ENCODE peak calls at places on chromosomes 13 and 19, in eight cellular contexts. One of them, this sample, is unnamed. For H3K4me1, the result is how much of the 10 kb centered on the place peaks cover.

GRCh38 chr19:52286256-52286655 is 10.7 kb upstream of the ZNF480 start:
- DNase-seq in neural progenitor cell: no peak
- DNase-seq in upper lobe of right lung: no peak
- DNase-seq in CD4-positive, CD25-positive, alpha-beta regulatory T cell: no peak
- DNase-seq in CD8-positive, alpha-beta T cell: no peak
- DNase-seq in thoracic aorta: no peak
- DNase-seq in pancreas: no peak
- DNase-seq in A549: no peak
- DNase-seq in this sample: no peak

GRCh38 chr19:40502081-40502480 is 35.3 kb downstream of the SPTBN4 start:
- DNase-seq in neural progenitor cell: no peak
- DNase-seq in A549: no peak
- DNase-seq in thoracic aorta: no peak
- DNase-seq in CD8-positive, alpha-beta T cell: no peak
- DNase-seq in upper lobe of right lung: no peak
- DNase-seq in CD4-positive, CD25-positive, alpha-beta regulatory T cell: no peak
- DNase-seq in pancreas: no peak
- DNase-seq in this sample: no peak

GRCh38 chr13:73193541-73193940 is 134.7 kb downstream of the KLF5 start:
- DNase-seq in CD4-positive, CD25-positive, alpha-beta regulatory T cell: no peak
- DNase-seq in upper lobe of right lung: no peak
- DNase-seq in thoracic aorta: no peak
- DNase-seq in A549: no peak
- DNase-seq in pancreas: no peak
- DNase-seq in neural progenitor cell: no peak
- DNase-seq in CD8-positive, alpha-beta T cell: no peak
- DNase-seq in this sample: no peak

GRCh38 chr13:112980441-112980840 is 11.4 kb downstream of the MCF2L start:
- DNase-seq in CD4-positive, CD25-positive, alpha-beta regulatory T cell: no peak
- DNase-seq in upper lobe of right lung: no peak
- DNase-seq in neural progenitor cell: no peak
- DNase-seq in thoracic aorta: no peak
- DNase-seq in CD8-positive, alpha-beta T cell: no peak
- DNase-seq in pancreas: no peak
- DNase-seq in A549: no peak
- DNase-seq in this sample: no peak

GRCh38 chr19:10964903-10965302 is 4.1 kb downstream of the SMARCA4 start:
- DNase-seq in upper lobe of right lung: no peak
- DNase-seq in thoracic aorta: no peak
- DNase-seq in A549: no peak
- DNase-seq in CD8-positive, alpha-beta T cell: no peak
- DNase-seq in neural progenitor cell: no peak
- DNase-seq in CD4-positive, CD25-positive, alpha-beta regulatory T cell: no peak
- DNase-seq in pancreas: no peak
- DNase-seq in this sample: no peak

GRCh38 chr19:51020988-51021651 is 1.6 kb upstream of the KLK10 start:
- DNase-seq in thoracic aorta: no peak
- DNase-seq in upper lobe of right lung: no peak
- DNase-seq in pancreas: no peak
- DNase-seq in CD4-positive, CD25-positive, alpha-beta regulatory T cell: peak
- DNase-seq in CD8-positive, alpha-beta T cell: no peak
- DNase-seq in A549: peak
- DNase-seq in neural progenitor cell: peak
- DNase-seq in this sample: no peak

GRCh38 chr19:39444598-39445257 is 654 bp upstream of the SUPT5H start:
- DNase-seq in neural progenitor cell: no peak
- DNase-seq in CD8-positive, alpha-beta T cell: no peak
- DNase-seq in pancreas: no peak
- DNase-seq in upper lobe of right lung: no peak
- DNase-seq in CD4-positive, CD25-positive, alpha-beta regulatory T cell: no peak
- DNase-seq in A549: no peak
- DNase-seq in thoracic aorta: no peak
- DNase-seq in this sample: no peak

GRCh38 chr19:23779645-23780044 is 21.0 kb upstream of the ZNF681 start:
- DNase-seq in CD8-positive, alpha-beta T cell: no peak
- DNase-seq in pancreas: no peak
- DNase-seq in thoracic aorta: no peak
- DNase-seq in upper lobe of right lung: no peak
- DNase-seq in A549: no peak
- DNase-seq in neural progenitor cell: no peak
- DNase-seq in CD4-positive, CD25-positive, alpha-beta regulatory T cell: no peak
- DNase-seq in this sample: no peak

GRCh38 chr13:44874886-44875630 is 114.2 kb downstream of the NUFIP1 start:
- DNase-seq in pancreas: no peak
- DNase-seq in upper lobe of right lung: no peak
- DNase-seq in CD8-positive, alpha-beta T cell: no peak
- DNase-seq in neural progenitor cell: no peak
- DNase-seq in CD4-positive, CD25-positive, alpha-beta regulatory T cell: no peak
- DNase-seq in thoracic aorta: no peak
- DNase-seq in A549: no peak
- DNase-seq in this sample: no peak

GRCh38 chr13:107964356-107964755 is 251.0 kb downstream of the LIG4 start:
- DNase-seq in CD4-positive, CD25-positive, alpha-beta regulatory T cell: no peak
- DNase-seq in A549: no peak
- DNase-seq in pancreas: no peak
- DNase-seq in upper lobe of right lung: no peak
- DNase-seq in thoracic aorta: no peak
- DNase-seq in CD8-positive, alpha-beta T cell: no peak
- DNase-seq in neural progenitor cell: no peak
- DNase-seq in this sample: no peak

GRCh38 chr19:32677657-32678056 is 2.0 kb downstream of the RGS9BP start:
- DNase-seq in CD8-positive, alpha-beta T cell: no peak
- DNase-seq in A549: no peak
- DNase-seq in thoracic aorta: no peak
- DNase-seq in pancreas: no peak
- DNase-seq in upper lobe of right lung: no peak
- DNase-seq in CD4-positive, CD25-positive, alpha-beta regulatory T cell: no peak
- DNase-seq in neural progenitor cell: peak
- DNase-seq in this sample: no peak

GRCh38 chr13:30727491-30728350 is 7.6 kb upstream of the ALOX5AP start:
- DNase-seq in CD4-positive, CD25-positive, alpha-beta regulatory T cell: no peak
- DNase-seq in upper lobe of right lung: no peak
- DNase-seq in thoracic aorta: no peak
- DNase-seq in A549: no peak
- DNase-seq in CD8-positive, alpha-beta T cell: no peak
- DNase-seq in pancreas: no peak
- DNase-seq in neural progenitor cell: no peak
- DNase-seq in this sample: no peak

GRCh38 chr13:36919206-36919832 is 719 bp downstream of the SMAD9 start:
- DNase-seq in A549: no peak
- DNase-seq in pancreas: peak
- DNase-seq in CD8-positive, alpha-beta T cell: no peak
- DNase-seq in thoracic aorta: peak
- DNase-seq in neural progenitor cell: peak
- DNase-seq in CD4-positive, CD25-positive, alpha-beta regulatory T cell: peak
- DNase-seq in upper lobe of right lung: peak
- DNase-seq in this sample: no peak

GRCh38 chr13:85316501-85316900 is 482.7 kb downstream of the SLITRK6 start:
- DNase-seq in thoracic aorta: no peak
- DNase-seq in CD4-positive, CD25-positive, alpha-beta regulatory T cell: no peak
- DNase-seq in upper lobe of right lung: no peak
- DNase-seq in A549: no peak
- DNase-seq in pancreas: no peak
- DNase-seq in neural progenitor cell: no peak
- DNase-seq in CD8-positive, alpha-beta T cell: no peak
- DNase-seq in this sample: no peak

GRCh38 chr13:33033361-33033812 is 17.2 kb downstream of the KL start:
- DNase-seq in neural progenitor cell: no peak
- DNase-seq in CD4-positive, CD25-positive, alpha-beta regulatory T cell: peak
- DNase-seq in pancreas: no peak
- DNase-seq in CD8-positive, alpha-beta T cell: no peak
- DNase-seq in upper lobe of right lung: peak
- DNase-seq in A549: no peak
- DNase-seq in thoracic aorta: no peak
- DNase-seq in this sample: no peak

GRCh38 chr13:94328336-94329041 is 151.0 kb downstream of the DCT start:
- DNase-seq in A549: no peak
- DNase-seq in pancreas: no peak
- DNase-seq in CD8-positive, alpha-beta T cell: no peak
- DNase-seq in neural progenitor cell: no peak
- DNase-seq in CD4-positive, CD25-positive, alpha-beta regulatory T cell: no peak
- DNase-seq in upper lobe of right lung: no peak
- DNase-seq in thoracic aorta: no peak
- DNase-seq in this sample: no peak

GRCh38 chr13:66665991-66666390 is 564.1 kb downstream of the PCDH9 start:
- DNase-seq in upper lobe of right lung: peak
- DNase-seq in CD4-positive, CD25-positive, alpha-beta regulatory T cell: no peak
- DNase-seq in CD8-positive, alpha-beta T cell: no peak
- DNase-seq in pancreas: no peak
- DNase-seq in thoracic aorta: no peak
- DNase-seq in A549: no peak
- DNase-seq in neural progenitor cell: peak
- DNase-seq in this sample: no peak

GRCh38 chr13:95573226-95573625 is 20.7 kb downstream of the CLDN10 start:
- DNase-seq in A549: no peak
- DNase-seq in pancreas: no peak
- DNase-seq in CD8-positive, alpha-beta T cell: no peak
- DNase-seq in upper lobe of right lung: no peak
- DNase-seq in neural progenitor cell: no peak
- DNase-seq in CD4-positive, CD25-positive, alpha-beta regulatory T cell: no peak
- DNase-seq in thoracic aorta: no peak
- DNase-seq in this sample: no peak

GRCh38 chr13:32829269-32829668 is 187.0 kb upstream of the KL start:
- DNase-seq in thoracic aorta: no peak
- DNase-seq in upper lobe of right lung: no peak
- DNase-seq in A549: no peak
- DNase-seq in CD8-positive, alpha-beta T cell: no peak
- DNase-seq in CD4-positive, CD25-positive, alpha-beta regulatory T cell: no peak
- DNase-seq in pancreas: no peak
- DNase-seq in neural progenitor cell: no peak
- DNase-seq in this sample: no peak

GRCh38 chr19:17654993-17655392 is 33.2 kb downstream of the UNC13A start:
- DNase-seq in A549: peak
- DNase-seq in CD4-positive, CD25-positive, alpha-beta regulatory T cell: peak
- DNase-seq in upper lobe of right lung: no peak
- DNase-seq in CD8-positive, alpha-beta T cell: no peak
- DNase-seq in neural progenitor cell: no peak
- DNase-seq in pancreas: no peak
- DNase-seq in thoracic aorta: no peak
- DNase-seq in this sample: no peak

GRCh38 chr19:12884627-12884925 is 2.4 kb downstream of the KLF1 start:
- DNase-seq in pancreas: no peak
- DNase-seq in neural progenitor cell: no peak
- DNase-seq in CD4-positive, CD25-positive, alpha-beta regulatory T cell: no peak
- DNase-seq in thoracic aorta: no peak
- DNase-seq in A549: no peak
- DNase-seq in upper lobe of right lung: no peak
- DNase-seq in CD8-positive, alpha-beta T cell: no peak
- DNase-seq in this sample: no peak
- H3K4me3 ChIP-seq in pancreas: no peak
- H3K4me3 ChIP-seq in neural progenitor cell: peak
- H3K4me3 ChIP-seq in CD4-positive, CD25-positive, alpha-beta regulatory T cell: no peak
- H3K4me3 ChIP-seq in thoracic aorta: no peak
- H3K4me3 ChIP-seq in A549: no peak
- H3K4me3 ChIP-seq in upper lobe of right lung: peak
- H3K4me3 ChIP-seq in CD8-positive, alpha-beta T cell: peak
- H3K4me3 ChIP-seq in this sample: peak

GRCh38 chr13:101649490-101650126 is 197.1 kb downstream of the ITGBL1 start:
- DNase-seq in neural progenitor cell: no peak
- DNase-seq in CD4-positive, CD25-positive, alpha-beta regulatory T cell: no peak
- DNase-seq in A549: peak
- DNase-seq in pancreas: no peak
- DNase-seq in thoracic aorta: no peak
- DNase-seq in CD8-positive, alpha-beta T cell: no peak
- DNase-seq in upper lobe of right lung: no peak
- DNase-seq in this sample: no peak
- H3K4me1 ChIP-seq in neural progenitor cell: under half
- H3K4me1 ChIP-seq in CD4-positive, CD25-positive, alpha-beta regulatory T cell: under half
- H3K4me1 ChIP-seq in A549: under half
- H3K4me1 ChIP-seq in pancreas: under half
- H3K4me1 ChIP-seq in thoracic aorta: under half
- H3K4me1 ChIP-seq in CD8-positive, alpha-beta T cell: under half
- H3K4me1 ChIP-seq in upper lobe of right lung: under half
- H3K4me1 ChIP-seq in this sample: under half

DNA sequence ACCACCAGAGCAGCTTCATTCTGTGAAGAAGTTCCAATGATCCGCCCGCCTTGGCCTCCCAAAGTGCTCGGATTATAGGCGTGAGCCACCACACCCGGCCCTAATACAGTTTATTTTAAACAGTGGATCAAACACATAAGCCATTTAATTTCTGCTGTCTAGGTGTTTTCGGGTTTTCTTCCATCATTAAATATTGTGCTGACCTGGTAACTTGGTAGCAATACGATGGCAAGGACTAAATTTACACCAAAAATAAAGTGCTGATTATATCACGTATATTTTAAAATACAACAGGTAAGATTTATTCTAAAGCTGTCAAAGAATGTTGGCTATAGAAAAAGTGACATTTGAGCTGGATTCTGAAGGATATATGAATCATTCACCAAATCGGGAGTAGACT is 1.3 kb downstream of the MED4 start:
- DNase-seq in CD4-positive, CD25-positive, alpha-beta regulatory T cell: no peak
- DNase-seq in thoracic aorta: no peak
- DNase-seq in pancreas: no peak
- DNase-seq in A549: no peak
- DNase-seq in neural progenitor cell: no peak
- DNase-seq in CD8-positive, alpha-beta T cell: no peak
- DNase-seq in upper lobe of right lung: no peak
- DNase-seq in this sample: no peak
- H3K4me3 ChIP-seq in CD4-positive, CD25-positive, alpha-beta regulatory T cell: peak
- H3K4me3 ChIP-seq in thoracic aorta: peak
- H3K4me3 ChIP-seq in pancreas: peak
- H3K4me3 ChIP-seq in A549: peak
- H3K4me3 ChIP-seq in neural progenitor cell: peak
- H3K4me3 ChIP-seq in CD8-positive, alpha-beta T cell: peak
- H3K4me3 ChIP-seq in upper lobe of right lung: peak
- H3K4me3 ChIP-seq in this sample: peak

GRCh38 chr13:111177803-111178389 is 62.8 kb downstream of the ARHGEF7 start:
- DNase-seq in pancreas: no peak
- DNase-seq in thoracic aorta: no peak
- DNase-seq in CD8-positive, alpha-beta T cell: no peak
- DNase-seq in CD4-positive, CD25-positive, alpha-beta regulatory T cell: no peak
- DNase-seq in upper lobe of right lung: no peak
- DNase-seq in neural progenitor cell: no peak
- DNase-seq in A549: no peak
- DNase-seq in this sample: no peak

GRCh38 chr13:111175948-111176347 is 60.8 kb downstream of the ARHGEF7 start:
- DNase-seq in thoracic aorta: no peak
- DNase-seq in CD4-positive, CD25-positive, alpha-beta regulatory T cell: no peak
- DNase-seq in neural progenitor cell: no peak
- DNase-seq in pancreas: no peak
- DNase-seq in A549: no peak
- DNase-seq in CD8-positive, alpha-beta T cell: no peak
- DNase-seq in upper lobe of right lung: no peak
- DNase-seq in this sample: no peak

GRCh38 chr13:111176421-111176820 is 61.3 kb downstream of the ARHGEF7 start:
- DNase-seq in upper lobe of right lung: no peak
- DNase-seq in neural progenitor cell: no peak
- DNase-seq in pancreas: no peak
- DNase-seq in A549: no peak
- DNase-seq in CD4-positive, CD25-positive, alpha-beta regulatory T cell: no peak
- DNase-seq in thoracic aorta: no peak
- DNase-seq in CD8-positive, alpha-beta T cell: no peak
- DNase-seq in this sample: no peak

GRCh38 chr13:111178417-111178816 is 63.3 kb downstream of the ARHGEF7 start:
- DNase-seq in thoracic aorta: no peak
- DNase-seq in A549: no peak
- DNase-seq in CD4-positive, CD25-positive, alpha-beta regulatory T cell: no peak
- DNase-seq in neural progenitor cell: no peak
- DNase-seq in pancreas: no peak
- DNase-seq in upper lobe of right lung: no peak
- DNase-seq in CD8-positive, alpha-beta T cell: no peak
- DNase-seq in this sample: no peak

GRCh38 chr13:111177081-111177711 is 62.1 kb downstream of the ARHGEF7 start:
- DNase-seq in thoracic aorta: no peak
- DNase-seq in CD8-positive, alpha-beta T cell: peak
- DNase-seq in pancreas: peak
- DNase-seq in upper lobe of right lung: no peak
- DNase-seq in A549: no peak
- DNase-seq in CD4-positive, CD25-positive, alpha-beta regulatory T cell: peak
- DNase-seq in neural progenitor cell: no peak
- DNase-seq in this sample: peak
- H3K4me1 ChIP-seq in thoracic aorta: half or more
- H3K4me1 ChIP-seq in CD8-positive, alpha-beta T cell: half or more
- H3K4me1 ChIP-seq in pancreas: under half
- H3K4me1 ChIP-seq in upper lobe of right lung: under half
- H3K4me1 ChIP-seq in A549: under half
- H3K4me1 ChIP-seq in CD4-positive, CD25-positive, alpha-beta regulatory T cell: under half
- H3K4me1 ChIP-seq in neural progenitor cell: under half
- H3K4me1 ChIP-seq in this sample: under half